ENCODE peak calls at places on chromosomes 13 and 19, in nine cellular contexts. Z is NCI-H1092; H is cerebellum; V is stimulated activated CD4-positive, alpha-beta T cell treated with anti-CD3 and anti-CD28 coated beads, Interleukin-2, amount 100 ng/mL, for 48 hours; P is sciatic nerve; K is IMR-90; O is fibroblast of the aortic adventitia; I is MG63; Q is OCI-LY7. J is an unnamed sample.

GRCh38 chr19:18249834-18250233 is 23.6 kb upstream of the PDE4C start:
- DNase-seq in Z (no peak), H (no peak), V (no peak), P (no peak), K (no peak), O (no peak), I (no peak), Q (no peak), J (no peak)

GRCh38 chr19:30919737-30920136 is 429.5 kb downstream of the TSHZ3 start:
- DNase-seq in Z (no peak), H (no peak), V (no peak), P (no peak), K (no peak), O (no peak), I (no peak), Q (no peak), J (no peak)

GRCh38 chr19:53980553-53981407 is 10.7 kb upstream of the CACNG6 start:
- DNase-seq in Z (no peak), H (no peak), V (no peak), P (no peak), K (peak), O (peak), I (peak), Q (no peak), J (peak)

GRCh38 chr13:36913463-36913862 is 6.6 kb downstream of the SMAD9 start:
- DNase-seq in Z (no peak), H (no peak), V (no peak), P (no peak), K (no peak), O (no peak), I (no peak), Q (no peak), J (no peak)

GRCh38 chr13:43544011-43544410 is 242.8 kb downstream of the ENOX1 start:
- DNase-seq in Z (no peak), H (no peak), V (no peak), P (no peak), K (peak), O (peak), I (peak), Q (no peak), J (no peak)

GRCh38 chr19:15544970-15545369 is 36.6 kb downstream of the CYP4F22 start:
- DNase-seq in Z (no peak), H (no peak), V (no peak), P (no peak), K (no peak), O (no peak), I (no peak), Q (no peak), J (no peak)

GRCh38 chr13:110047511-110047910 is 259.4 kb downstream of the COL4A1 start:
- DNase-seq in Z (peak), H (no peak), V (no peak), P (no peak), K (peak), O (peak), I (peak), Q (no peak), J (no peak)

GRCh38 chr19:32917612-32917996 is 48.0 kb upstream of the SLC7A9 start:
- DNase-seq in Z (no peak), H (no peak), V (no peak), P (no peak), K (no peak), O (no peak), I (no peak), Q (no peak), J (no peak)

GRCh38 chr19:14997981-14998380 is 18.3 kb upstream of the SLC1A6 start:
- DNase-seq in Z (no peak), H (no peak), V (no peak), P (no peak), K (no peak), O (no peak), I (no peak), Q (no peak), J (no peak)

GRCh38 chr13:75705395-75705794 is 69.3 kb downstream of the LMO7 start:
- DNase-seq in Z (no peak), H (no peak), V (no peak), P (no peak), K (peak), O (peak), I (no peak), Q (no peak), J (no peak)

GRCh38 chr13:40422588-40423235 is 243.7 kb downstream of the FOXO1 start:
- DNase-seq in Z (no peak), H (no peak), V (no peak), P (no peak), K (no peak), O (no peak), I (no peak), Q (no peak), J (no peak)

GRCh38 chr19:35015576-35016351 is 14.5 kb upstream of the SCN1B start:
- DNase-seq in Z (no peak), H (no peak), V (no peak), P (no peak), K (peak), O (no peak), I (peak), Q (no peak), J (no peak)

GRCh38 chr13:65497265-65497664 is 1732.9 kb downstream of the PCDH9 start:
- DNase-seq in Z (no peak), H (no peak), V (no peak), P (no peak), K (peak), O (no peak), I (no peak), Q (no peak), J (no peak)

GRCh38 chr19:15666883-15667282 is 6.0 kb upstream of the CYP4F12 start:
- DNase-seq in Z (no peak), H (no peak), V (no peak), P (no peak), K (no peak), O (no peak), I (no peak), Q (no peak), J (no peak)

GRCh38 chr19:14517840-14518505 is at the start of gene DNAJB1:
- DNase-seq in Z (peak), H (peak), V (peak), P (peak), K (peak), O (peak), I (peak), Q (peak), J (peak)

GRCh38 chr13:112743451-112744305 is 53.8 kb downstream of the ATP11A start:
- DNase-seq in Z (no peak), H (no peak), V (no peak), P (no peak), K (no peak), O (no peak), I (no peak), Q (no peak), J (no peak)

J was measured in RWPE2.